ENCODE peak calls at places on chromosome 15, in four cellular contexts. R, G, X and C are unnamed samples.

GRCh38 chr15:58247803-58248503 is 109.8 kb downstream of the AQP9 start:
- DNase-seq in R (peak; percentile 91), G (peak; percentile 36), X (peak; percentile 60), C (no peak)

GRCh38 chr15:40991355-40991754 is 38.1 kb downstream of the CHAC1 start:
- DNase-seq in R (no peak), G (no peak), X (no peak), C (no peak)

GRCh38 chr15:72092011-72092410 is 25.9 kb downstream of the MYO9A start:
- DNase-seq in R (no peak), G (no peak), X (no peak), C (no peak)

GRCh38 chr15:35254052-35254451 is 169.0 kb upstream of the NANOGP8 start:
- DNase-seq in R (no peak), G (no peak), X (no peak), C (no peak)

GRCh38 chr15:40815042-40815678 is 7.9 kb upstream of the DNAJC17 start:
- DNase-seq in R (no peak), G (no peak), X (peak; percentile 61), C (no peak)

GRCh38 chr15:57251941-57252340 is 124.4 kb upstream of the CGNL1 start:
- DNase-seq in R (no peak), G (no peak), X (no peak), C (no peak)

GRCh38 chr15:43317566-43318184 is 12.7 kb downstream of the LCMT2 start:
- DNase-seq in R (no peak), G (no peak), X (no peak), C (no peak)

GRCh38 chr15:57418640-57419039 is 42.3 kb downstream of the CGNL1 start:
- DNase-seq in R (no peak), G (no peak), X (no peak), C (no peak)

GRCh38 chr15:71328453-71328852 is 213.2 kb downstream of the THSD4 start:
- DNase-seq in R (no peak), G (no peak), X (no peak), C (no peak)

GRCh38 chr15:81294501-81294850 is 29.5 kb downstream of the STARD5 start:
- DNase-seq in R (no peak), G (no peak), X (no peak), C (no peak)

GRCh38 chr15:27336676-27337075 is 365.7 kb downstream of the GABRG3 start:
- DNase-seq in R (no peak), G (no peak), X (no peak), C (no peak)

GRCh38 chr15:29749365-29750086 is 72.7 kb downstream of the TJP1 start:
- DNase-seq in R (no peak), G (no peak), X (no peak), C (no peak)

GRCh38 chr15:98562361-98562791 is 86.0 kb upstream of the IGF1R start:
- DNase-seq in R (no peak), G (no peak), X (no peak), C (no peak)

GRCh38 chr15:24659622-24660021 is 16.0 kb upstream of the NPAP1 start:
- DNase-seq in R (no peak), G (no peak), X (no peak), C (no peak)

GRCh38 chr15:84766461-84767005 is 18.1 kb downstream of the ZNF592 start:
- DNase-seq in R (no peak), G (no peak), X (no peak), C (no peak)

GRCh38 chr15:98800437-98801233 is 152.3 kb downstream of the IGF1R start:
- DNase-seq in R (no peak), G (peak; percentile 46), X (peak; percentile 58), C (peak; percentile 55)

GRCh38 chr15:85412956-85413854 is 32.8 kb downstream of the AKAP13 start:
- DNase-seq in R (peak; percentile 61), G (peak; percentile 42), X (peak; percentile 79), C (peak; percentile 79)

GRCh38 chr15:100788080-100788730 is 91.4 kb upstream of the ALDH1A3 start:
- DNase-seq in R (no peak), G (no peak), X (no peak), C (no peak)

GRCh38 chr15:92391640-92392039 is 2.0 kb upstream of the ST8SIA2 start:
- DNase-seq in R (no peak), G (no peak), X (no peak), C (peak; percentile 35)

GRCh38 chr15:92565351-92566125 is 90.0 kb downstream of the FAM174B start:
- DNase-seq in R (no peak), G (no peak), X (no peak), C (no peak)

GRCh38 chr15:45268135-45268534 is 16.1 kb downstream of the SLC28A2 start:
- DNase-seq in R (no peak), G (peak; percentile 36), X (no peak), C (peak; percentile 74)

GRCh38 chr15:96473556-96473955 is 143.1 kb downstream of the NR2F2 start:
- DNase-seq in R (no peak), G (no peak), X (no peak), C (no peak)

GRCh38 chr15:96472647-96473046 is 142.1 kb downstream of the NR2F2 start:
- DNase-seq in R (no peak), G (no peak), X (no peak), C (no peak)

GRCh38 chr15:96474274-96474673 is 143.8 kb downstream of the NR2F2 start:
- DNase-seq in R (no peak), G (no peak), X (no peak), C (no peak)

GRCh38 chr15:96477227-96477626 is 146.7 kb downstream of the NR2F2 start:
- DNase-seq in R (no peak), G (no peak), X (no peak), C (no peak)
- TF ChIP-seq CTCF in R (no peak), G (no peak), X (no peak), C (no peak)

GRCh38 chr15:74375303-74375693 is 7.9 kb upstream of the CYP11A1 start:
- DNase-seq in R (peak; percentile 85), G (peak; percentile 82), X (peak; percentile 91), C (peak; percentile 91)

GRCh38 chr15:74373056-74373650 is 5.7 kb upstream of the CYP11A1 start:
- DNase-seq in R (no peak), G (no peak), X (no peak), C (no peak)

GRCh38 chr15:74376226-74376625 is 8.8 kb upstream of the CYP11A1 start:
- DNase-seq in R (no peak), G (no peak), X (no peak), C (no peak)

GRCh38 chr15:74373731-74374647 is 6.5 kb upstream of the CYP11A1 start:
- DNase-seq in R (peak; percentile 95), G (peak; percentile 94), X (peak; percentile 96), C (peak; percentile 98)

DNA sequence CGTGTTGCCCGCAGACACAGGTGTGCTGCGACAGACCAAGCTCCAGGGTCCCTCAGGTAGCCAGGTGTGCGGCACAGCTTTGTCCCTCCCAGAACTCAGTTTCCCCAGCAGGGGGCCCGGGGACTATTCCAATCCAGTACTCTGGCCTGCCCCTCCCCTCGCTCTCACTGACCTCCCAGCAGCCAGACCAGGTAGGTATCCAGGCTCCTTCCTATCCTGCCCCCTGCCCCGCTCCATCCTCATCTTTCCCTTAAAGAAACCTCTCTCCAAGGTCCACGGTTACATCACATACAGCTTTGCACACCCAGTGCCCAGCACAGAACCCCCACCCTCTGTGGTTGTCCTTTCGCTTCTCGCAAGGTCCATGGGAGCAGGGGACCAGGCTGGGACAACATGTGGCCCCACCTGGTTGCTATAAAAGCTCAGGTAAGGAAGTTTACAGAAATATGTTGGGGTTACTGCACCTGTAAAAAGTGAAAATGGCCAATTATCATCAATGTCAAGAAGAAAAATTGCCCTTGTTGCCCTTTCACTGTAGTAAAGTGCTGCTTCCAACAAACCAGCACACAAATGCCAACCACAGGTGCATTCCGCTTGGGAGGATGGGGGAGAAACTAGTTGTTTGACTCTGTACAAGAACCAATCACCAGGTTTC is 7.3 kb upstream of the CYP11A1 start:
- DNase-seq in R (no peak), G (no peak), X (no peak), C (no peak)
- TF ChIP-seq CTCF in R (no peak), G (no peak), X (no peak), C (no peak)

DNA sequence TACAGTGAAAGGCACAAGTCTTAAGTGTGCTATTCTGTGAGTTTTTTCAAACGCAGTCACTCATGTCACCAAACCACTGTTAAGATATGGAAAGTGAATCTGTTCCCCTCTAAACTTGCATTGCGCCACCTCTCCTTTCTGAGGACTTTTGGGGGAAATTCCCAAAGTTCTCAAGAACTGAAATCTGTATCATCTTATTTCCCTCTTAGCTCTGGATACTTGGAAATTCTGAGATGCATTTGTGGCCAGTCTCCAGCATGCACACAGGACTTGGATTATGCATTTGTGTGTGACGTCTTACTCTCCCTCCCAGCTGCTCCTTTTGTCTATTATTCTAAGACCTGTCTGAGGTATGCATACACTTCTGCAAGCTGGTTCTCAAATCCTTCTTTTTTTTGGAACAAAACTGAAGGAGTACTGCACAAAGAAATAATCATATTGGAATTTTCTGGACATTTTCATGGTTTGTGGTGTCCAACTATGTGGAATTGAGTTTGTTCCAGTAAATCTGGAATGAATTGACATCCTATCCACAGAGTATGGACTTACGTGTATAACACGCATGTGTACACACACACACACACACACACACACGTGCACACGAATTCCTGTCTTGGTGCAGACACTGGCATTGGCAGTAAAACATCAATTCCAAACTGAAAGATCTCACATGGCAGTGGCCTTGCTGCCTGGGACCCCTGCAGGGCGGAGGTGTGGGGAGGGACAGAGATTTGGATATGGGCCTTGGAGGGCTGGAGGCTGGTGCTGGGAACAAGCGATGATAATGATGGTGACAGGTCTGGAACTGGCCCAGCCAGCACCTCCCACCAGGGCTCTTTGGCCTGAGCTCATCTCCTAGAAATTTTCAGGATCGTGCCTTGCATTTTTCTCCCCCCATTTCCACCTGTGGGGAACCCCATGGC is 8.2 kb upstream of the LCTL start:
- DNase-seq in R (no peak), G (no peak), X (no peak), C (no peak)
- TF ChIP-seq CTCF in R (no peak), G (no peak), X (no peak), C (no peak)

GRCh38 chr15:89409184-89409992 is 74.8 kb upstream of the POLG start:
- DNase-seq in R (no peak), G (no peak), X (no peak), C (no peak)

GRCh38 chr15:89406218-89406716 is 71.6 kb upstream of the POLG start:
- DNase-seq in R (no peak), G (no peak), X (no peak), C (no peak)

GRCh38 chr15:89404023-89404422 is 69.4 kb upstream of the POLG start:
- DNase-seq in R (no peak), G (no peak), X (no peak), C (no peak)

GRCh38 chr15:89408512-89409183 is 74.0 kb upstream of the POLG start:
- DNase-seq in R (no peak), G (no peak), X (no peak), C (no peak)

GRCh38 chr15:89406756-89407650 is 72.4 kb upstream of the POLG start:
- DNase-seq in R (no peak), G (no peak), X (no peak), C (peak; percentile 37)
- TF ChIP-seq CTCF in R (no peak), G (no peak), X (no peak), C (no peak)